ENCODE peak calls at places on chromosome 2, in eight cellular contexts. M, T, V, O, Q, A, I and B are unnamed samples.

GRCh38 chr2:19356545-19357382 is 1.7 kb downstream of the OSR1 start:
- DNase-seq in V (no peak), O (peak), A (peak), M (peak), T (peak), Q (no peak), I (peak), B (no peak)

GRCh38 chr2:4674007-4674406 is 970.6 kb downstream of the DCDC2C start:
- DNase-seq in O (no peak), M (no peak), A (no peak), Q (no peak), I (no peak), T (no peak), V (peak), B (no peak)

GRCh38 chr2:37637122-37637875 is 34.1 kb downstream of the CDC42EP3 start:
- DNase-seq in I (no peak), O (no peak), M (peak), A (peak), V (no peak), T (no peak), Q (no peak), B (no peak)

GRCh38 chr2:232260075-232260474 is 118.5 kb upstream of the ALPP start:
- DNase-seq in V (peak), I (peak), Q (peak), O (peak), M (peak), A (peak), T (no peak), B (peak)

GRCh38 chr2:27264753-27265535 is 2.1 kb upstream of the SLC30A3 start:
- DNase-seq in Q (peak), V (peak), I (peak), M (peak), O (peak), A (peak), T (peak), B (no peak)

GRCh38 chr2:234335676-234336228 is 161.1 kb downstream of the ARL4C start:
- DNase-seq in I (peak), O (peak), Q (peak), M (peak), V (peak), T (no peak), A (peak), B (peak)

GRCh38 chr2:236562434-236562833 is 7.2 kb upstream of the ACKR3 start:
- DNase-seq in A (no peak), M (peak), O (no peak), I (peak), T (no peak), Q (no peak), V (peak), B (peak)

GRCh38 chr2:218876562-218877219 is 4.0 kb upstream of the WNT10A start:
- DNase-seq in A (peak), T (peak), I (peak), V (peak), Q (peak), O (peak), M (peak), B (peak)

GRCh38 chr2:164479460-164479859 is 141.8 kb downstream of the GRB14 start:
- DNase-seq in O (peak), M (peak), I (peak), Q (peak), T (no peak), V (peak), A (peak), B (peak)

GRCh38 chr2:237876951-237877491 is 17.6 kb downstream of the RAMP1 start:
- DNase-seq in O (no peak), M (no peak), A (no peak), Q (no peak), I (no peak), T (peak), V (no peak), B (no peak)

GRCh38 chr2:151338115-151338514 is 19.3 kb upstream of the TNFAIP6 start:
- DNase-seq in T (no peak), Q (no peak), I (peak), A (peak), V (no peak), O (no peak), M (no peak), B (no peak)

GRCh38 chr2:166373951-166374350 is 1.8 kb downstream of the SCN9A start:
- DNase-seq in I (peak), M (peak), Q (peak), V (peak), O (no peak), A (peak), T (no peak), B (peak)

GRCh38 chr2:159807183-159808037 is 9.4 kb upstream of the CD302 start:
- DNase-seq in M (peak), A (peak), O (peak), Q (peak), T (no peak), V (peak), I (peak), B (peak)

GRCh38 chr2:222364280-222364895 is 60.0 kb upstream of the SGPP2 start:
- DNase-seq in V (peak), Q (no peak), M (no peak), I (peak), A (peak), T (no peak), O (no peak), B (peak)

GRCh38 chr2:146873646-146874259 is 971.1 kb upstream of the ACVR2A start:
- DNase-seq in Q (no peak), V (peak), M (no peak), T (no peak), A (no peak), O (no peak), I (no peak), B (no peak)

GRCh38 chr2:105369009-105369408 is 29.8 kb downstream of the FHL2 start:
- DNase-seq in I (no peak), O (no peak), A (no peak), Q (no peak), T (no peak), M (no peak), V (no peak), B (no peak)

GRCh38 chr2:164599954-164600589 is 21.2 kb downstream of the GRB14 start:
- DNase-seq in Q (peak), T (no peak), M (peak), A (peak), V (peak), I (peak), O (peak), B (peak)

GRCh38 chr2:196431076-196431475 is 208.4 kb upstream of the CCDC150 start:
- DNase-seq in M (no peak), T (no peak), A (no peak), Q (no peak), V (no peak), O (no peak), I (no peak), B (no peak)

GRCh38 chr2:239465017-239466001 is 64.5 kb upstream of the HDAC4 start:
- DNase-seq in O (no peak), I (no peak), A (peak), M (no peak), V (peak), Q (peak), T (peak), B (peak)

GRCh38 chr2:237922641-237923361 is 44.0 kb upstream of the UBE2F start:
- DNase-seq in O (no peak), T (peak), V (peak), Q (no peak), I (no peak), M (no peak), A (no peak), B (peak)

GRCh38 chr2:184040230-184040629 is 558.1 kb upstream of the ZNF804A start:
- DNase-seq in Q (no peak), I (no peak), M (no peak), V (no peak), O (no peak), T (no peak), A (no peak), B (no peak)

GRCh38 chr2:106160786-106161261 is 33.3 kb downstream of the UXS1 start:
- DNase-seq in O (no peak), I (no peak), M (no peak), V (peak), Q (no peak), A (no peak), T (no peak), B (peak)

GRCh38 chr2:99636432-99637034 is 146.7 kb upstream of the REV1 start:
- DNase-seq in T (peak), O (peak), Q (no peak), I (no peak), V (no peak), M (peak), A (peak), B (no peak)

GRCh38 chr2:13884271-13884976 is 748.1 kb upstream of the LRATD1 start:
- DNase-seq in M (no peak), V (no peak), Q (no peak), A (peak), O (no peak), I (peak), T (no peak), B (peak)

GRCh38 chr2:17043173-17043572 is 377.5 kb upstream of the CYRIA start:
- DNase-seq in I (peak), A (peak), T (no peak), Q (no peak), M (no peak), O (no peak), V (peak), B (no peak)

GRCh38 chr2:80464275-80464674 is 159.7 kb upstream of the LRRTM1 start:
- DNase-seq in I (no peak), Q (no peak), M (no peak), O (no peak), A (no peak), V (no peak), T (no peak), B (no peak)

GRCh38 chr2:76197842-76198448 is 487.2 kb upstream of the GCFC2 start:
- DNase-seq in I (peak), O (peak), M (peak), T (no peak), A (peak), V (peak), Q (peak), B (peak)

GRCh38 chr2:155190342-155190741 is 491.8 kb downstream of the KCNJ3 start:
- DNase-seq in T (no peak), I (no peak), M (no peak), V (no peak), Q (no peak), A (no peak), O (no peak), B (no peak)

GRCh38 chr2:72755647-72756423 is 70.0 kb downstream of the EXOC6B start:
- DNase-seq in T (no peak), M (no peak), A (peak), I (peak), Q (no peak), O (no peak), V (no peak), B (no peak)

GRCh38 chr2:64419591-64420165 is 34.3 kb upstream of the LGALSL start:
- DNase-seq in A (no peak), M (no peak), V (no peak), O (no peak), I (no peak), T (no peak), Q (no peak), B (no peak)

GRCh38 chr2:72576861-72577260 is 249.0 kb downstream of the EXOC6B start:
- DNase-seq in V (no peak), Q (no peak), M (no peak), I (peak), T (no peak), O (no peak), A (peak), B (no peak)

GRCh38 chr2:213021971-213022899 is 129.2 kb downstream of the IKZF2 start:
- DNase-seq in I (peak), Q (peak), A (peak), M (no peak), V (peak), O (no peak), T (no peak), B (peak)

GRCh38 chr2:151973901-151974199 is 125.0 kb downstream of the CACNB4 start:
- DNase-seq in T (no peak), A (peak), I (peak), V (peak), O (peak), M (peak), Q (no peak), B (no peak)

GRCh38 chr2:29187926-29188325 is 72.7 kb downstream of the CLIP4 start:
- DNase-seq in T (no peak), O (no peak), A (peak), V (no peak), I (peak), M (no peak), Q (no peak), B (peak)

GRCh38 chr2:383888-384287 is 96.0 kb upstream of the ALKAL2 start:
- DNase-seq in A (no peak), T (no peak), O (no peak), M (peak), Q (no peak), V (peak), I (no peak), B (no peak)

GRCh38 chr2:136205615-136206014 is 87.7 kb upstream of the CXCR4 start:
- DNase-seq in T (no peak), Q (no peak), A (no peak), V (no peak), O (no peak), I (no peak), M (no peak), B (no peak)

GRCh38 chr2:67846341-67847070 is 216.3 kb downstream of the C1D start:
- DNase-seq in Q (peak), V (peak), T (peak), O (peak), A (peak), I (peak), M (peak), B (peak)

GRCh38 chr2:100611079-100612029 is 48.6 kb downstream of the PDCL3 start:
- DNase-seq in O (no peak), Q (no peak), V (no peak), A (no peak), M (no peak), T (no peak), I (no peak), B (no peak)

GRCh38 chr2:238915596-238915995 is 67.7 kb downstream of the TWIST2 start:
- DNase-seq in V (no peak), Q (no peak), A (peak), T (peak), O (no peak), I (no peak), M (no peak), B (no peak)